ENCODE peak calls at places on chromosomes 4 and X, in six cellular contexts. L, T, P, M, C and J are unnamed samples.

GRCh38 chr4:13262816-13263215 is 221.3 kb downstream of the RAB28 start:
- DNase-seq in L (no peak), T (no peak), P (no peak), M (no peak), C (no peak), J (no peak)

GRCh38 chr4:155543126-155543765 is 123.4 kb upstream of the GUCY1A1 start:
- DNase-seq in L (no peak), T (peak; percentile 71), P (no peak), M (no peak), C (no peak), J (peak; percentile 39)

GRCh38 chr4:121964958-121965357 is 13.1 kb upstream of the TRPC3 start:
- DNase-seq in L (no peak), T (no peak), P (no peak), M (no peak), C (no peak), J (no peak)

GRCh38 chr4:180105362-180105761 is 2137.8 kb upstream of the TENM3 start:
- DNase-seq in L (no peak), T (no peak), P (no peak), M (no peak), C (no peak), J (no peak)

GRCh38 chr4:8653326-8654000 is 60.9 kb downstream of the CPZ start:
- DNase-seq in L (peak; percentile 9), T (no peak), P (no peak), M (no peak), C (no peak), J (no peak)

GRCh38 chr4:76854858-76855257 is 43.1 kb downstream of the SOWAHB start:
- DNase-seq in L (no peak), T (no peak), P (no peak), M (no peak), C (no peak), J (no peak)

GRCh38 chr4:139770361-139770760 is 104.7 kb downstream of the MGST2 start:
- DNase-seq in L (no peak), T (no peak), P (no peak), M (no peak), C (no peak), J (no peak)

GRCh38 chr4:26885912-26886274 is 25.3 kb downstream of the STIM2 start:
- DNase-seq in L (no peak), T (no peak), P (no peak), M (peak; percentile 51), C (peak; percentile 73), J (no peak)

GRCh38 chrX:17082831-17083230 is 136.4 kb downstream of the REPS2 start:
- DNase-seq in L (no peak), T (peak; percentile 25), P (no peak), M (no peak), C (no peak), J (no peak)

GRCh38 chrX:117511379-117511778 is 605.2 kb downstream of the KLHL13 start:
- DNase-seq in L (no peak), T (no peak), P (no peak), M (no peak), C (no peak), J (no peak)

GRCh38 chr4:53598901-53599300 is 7.6 kb upstream of the LNX1 start:
- DNase-seq in L (no peak), T (no peak), P (no peak), M (no peak), C (no peak), J (no peak)

GRCh38 chr4:111671756-111672155 is 473.5 kb upstream of the FAM241A start:
- DNase-seq in L (no peak), T (no peak), P (no peak), M (no peak), C (no peak), J (no peak)

GRCh38 chr4:56078866-56079265 is 130.1 kb downstream of the CEP135 start:
- DNase-seq in L (no peak), T (no peak), P (peak; percentile 56), M (no peak), C (no peak), J (no peak)

GRCh38 chr4:75340561-75340960 is 173.6 kb downstream of the RCHY1 start:
- DNase-seq in L (no peak), T (no peak), P (no peak), M (no peak), C (no peak), J (no peak)

GRCh38 chrX:22378296-22378695 is 105.6 kb downstream of the CBLL2 start:
- DNase-seq in L (no peak), T (peak; percentile 52), P (no peak), M (no peak), C (no peak), J (no peak)

GRCh38 chr4:1864076-1865008 is 6.9 kb upstream of the NSD2 start:
- DNase-seq in L (no peak), T (no peak), P (no peak), M (no peak), C (no peak), J (no peak)

GRCh38 chr4:65580551-65580950 is 89.7 kb downstream of the EPHA5 start:
- DNase-seq in L (no peak), T (peak; percentile 2), P (no peak), M (no peak), C (no peak), J (no peak)

GRCh38 chr4:170388255-170388654 is 298.5 kb upstream of the AADAT start:
- DNase-seq in L (no peak), T (peak; percentile 69), P (no peak), M (no peak), C (no peak), J (no peak)

GRCh38 chr4:152064753-152065152 is 303.9 kb upstream of the GATB start:
- DNase-seq in L (no peak), T (no peak), P (no peak), M (no peak), C (no peak), J (no peak)

GRCh38 chrX:71997320-71997719 is 86.7 kb downstream of the NHSL2 start:
- DNase-seq in L (no peak), T (no peak), P (no peak), M (no peak), C (no peak), J (no peak)

GRCh38 chrX:75155454-75155829 is 641 bp downstream of the ABCB7 start:
- DNase-seq in L (no peak), T (peak; percentile 50), P (no peak), M (no peak), C (no peak), J (no peak)

GRCh38 chr4:67292649-67293048 is 252.7 kb downstream of the CENPC start:
- DNase-seq in L (no peak), T (no peak), P (no peak), M (no peak), C (no peak), J (no peak)

GRCh38 chr4:93414041-93414440 is 414.5 kb upstream of the ATOH1 start:
- DNase-seq in L (no peak), T (no peak), P (no peak), M (no peak), C (no peak), J (no peak)